ENCODE peak calls at places on chromosomes 1 and 21, in six cellular contexts. S is hepatic stellate cell; Z is activated CD8-positive, alpha-beta memory T cell treated with anti-CD3 and anti-CD28 coated beads for 48 hours; Y is non-pigmented ciliary epithelial cell; A is NCI-H2081 treated with DMSO at 0.1 percent for 48 hours; T is HTR-8/SVneo. F is an unnamed sample.

GRCh38 chr1:231679109-231679508 is 52.5 kb downstream of the DISC1 start:
- DNase-seq in T (no peak), Z (no peak), A (no peak), Y (no peak), S (no peak), F (no peak)

GRCh38 chr1:41880261-41880660 is 38.5 kb downstream of the HIVEP3 start:
- DNase-seq in Y (no peak), T (no peak), Z (no peak), A (no peak), S (no peak), F (no peak)

GRCh38 chr1:172646653-172647052 is 12.2 kb upstream of the FASLG start:
- DNase-seq in Y (no peak), Z (no peak), T (no peak), S (no peak), A (no peak), F (no peak)

GRCh38 chr1:240652554-240652953 is 40.6 kb upstream of the GREM2 start:
- DNase-seq in A (no peak), S (no peak), Z (no peak), Y (no peak), T (no peak), F (no peak)

GRCh38 chr1:227885135-227885647 is 62.5 kb downstream of the WNT9A start:
- DNase-seq in Z (no peak), A (no peak), Y (no peak), S (no peak), T (no peak), F (peak; percentile 15)

GRCh38 chr1:178724734-178725602 is at the start of gene RALGPS2:
- DNase-seq in T (peak; percentile 81), Z (no peak), Y (no peak), S (peak; percentile 72), A (no peak), F (peak; percentile 70)

GRCh38 chr1:215523906-215524305 is 43.2 kb upstream of the KCTD3 start:
- DNase-seq in Z (no peak), A (no peak), Y (no peak), S (no peak), T (peak; percentile 7), F (no peak)

GRCh38 chr21:37425684-37426083 is 59.1 kb downstream of the DYRK1A start:
- DNase-seq in T (no peak), A (no peak), S (no peak), Y (no peak), Z (no peak), F (no peak)

GRCh38 chr1:228985661-228986060 is 250.4 kb downstream of the RHOU start:
- DNase-seq in Y (no peak), Z (no peak), A (no peak), T (no peak), S (no peak), F (no peak)

GRCh38 chr1:230067441-230067870 is 418 bp downstream of the GALNT2 start:
- DNase-seq in Z (no peak), A (no peak), T (no peak), S (peak; percentile 53), Y (no peak), F (no peak)

GRCh38 chr1:203167026-203167912 is 8.4 kb downstream of the MYBPH start:
- DNase-seq in T (no peak), Z (no peak), Y (no peak), S (no peak), A (no peak), F (no peak)

GRCh38 chr1:165854101-165854845 is 26.9 kb downstream of the UCK2 start:
- DNase-seq in Y (peak; percentile 96), Z (no peak), S (peak; percentile 72), A (no peak), T (peak; percentile 52), F (no peak)

GRCh38 chr1:206864939-206865671 is at the start of gene IL20:
- DNase-seq in Z (peak; percentile 43), A (no peak), S (peak; percentile 31), T (peak; percentile 81), Y (peak; percentile 27), F (peak; percentile 46)

GRCh38 chr1:12184008-12184681 is 17.4 kb downstream of the TNFRSF1B start:
- DNase-seq in Y (peak; percentile 30), A (no peak), S (peak; percentile 98), T (peak; percentile 59), Z (no peak), F (no peak)

GRCh38 chr1:210792703-210793102 is 341.2 kb downstream of the KCNH1 start:
- DNase-seq in T (peak; percentile 72), S (peak; percentile 47), Z (no peak), Y (peak; percentile 66), A (no peak), F (no peak)

GRCh38 chr21:29448766-29449165 is 150.0 kb downstream of the BACH1 start:
- DNase-seq in Z (no peak), A (no peak), T (no peak), S (no peak), Y (no peak), F (no peak)

F was measured in mesothelial cell of epicardium.